ENCODE peak calls at places on chromosomes 6 and 20, in nine cellular contexts. A is progenitor cell of endocrine pancreas; D is G401; W is activated naive CD8-positive, alpha-beta T cell treated with anti-CD3 and anti-CD28 coated beads, Interleukin-2, amount 50 U/mL, for 24 hours; Q is stimulated activated CD4-positive, alpha-beta T cell treated with anti-CD3 and anti-CD28 coated beads, Interleukin-4, amount 100 ng/mL, for 1 hour; R is omental fat pad; P is effector CD4-positive, alpha-beta T cell; L is CD4-positive, CD25-positive, alpha-beta regulatory T cell; H is astrocyte of the cerebellum. J is an unnamed sample.

GRCh38 chr6:4346659-4347333 is 211.4 kb upstream of the ECI2 start:
- DNase-seq in A (no peak), D (no peak), W (no peak), Q (no peak), R (no peak), P (no peak), L (no peak), H (no peak), J (peak; percentile 57)

GRCh38 chr6:167200806-167201205 is 43.0 kb upstream of the GPR31 start:
- DNase-seq in A (no peak), D (no peak), W (no peak), Q (no peak), R (no peak), P (no peak), L (no peak), H (no peak), J (no peak)

GRCh38 chr6:107560657-107561056 is 70.7 kb downstream of the SOBP start:
- DNase-seq in A (no peak), D (no peak), W (no peak), Q (no peak), R (no peak), P (no peak), L (no peak), H (peak; percentile 8), J (peak; percentile 7)

GRCh38 chr20:59831024-59831900 is 102.2 kb downstream of the SYCP2 start:
- DNase-seq in A (no peak), D (peak; percentile 53), W (no peak), Q (no peak), R (no peak), P (no peak), L (no peak), H (no peak), J (no peak)

GRCh38 chr6:31180500-31180899 is 10.0 kb upstream of the POU5F1 start:
- DNase-seq in A (no peak), D (peak; percentile 65), W (peak; percentile 74), Q (peak; percentile 47), R (peak; percentile 43), P (no peak), L (peak; percentile 54), H (no peak), J (peak; percentile 75)

GRCh38 chr6:163301721-163302635 is 112.5 kb upstream of the QKI start:
- DNase-seq in A (no peak), D (no peak), W (no peak), Q (no peak), R (no peak), P (no peak), L (no peak), H (no peak), J (no peak)

GRCh38 chr6:35469711-35470662 is 1.8 kb downstream of the RPL10A start:
- DNase-seq in A (no peak), D (peak; percentile 41), W (no peak), Q (peak; percentile 26), R (no peak), P (no peak), L (peak; percentile 18), H (no peak), J (no peak)

GRCh38 chr20:52783769-52784168 is 188.4 kb upstream of the TSHZ2 start:
- DNase-seq in A (no peak), D (no peak), W (peak; percentile 28), Q (peak; percentile 35), R (no peak), P (no peak), L (no peak), H (no peak), J (no peak)

GRCh38 chr6:24836116-24836515 is 37.4 kb upstream of the ARMH2 start:
- DNase-seq in A (no peak), D (peak; percentile 50), W (no peak), Q (no peak), R (no peak), P (no peak), L (no peak), H (peak; percentile 83), J (no peak)

GRCh38 chr6:136611133-136611532 is 60.9 kb upstream of the MAP7 start:
- DNase-seq in A (no peak), D (no peak), W (no peak), Q (no peak), R (no peak), P (no peak), L (no peak), H (no peak), J (peak; percentile 19)

GRCh38 chr6:2739335-2739734 is 11.4 kb downstream of the MYLK4 start:
- DNase-seq in A (no peak), D (no peak), W (no peak), Q (no peak), R (no peak), P (no peak), L (no peak), H (peak; percentile 18), J (peak; percentile 35)

GRCh38 chr6:133130863-133131262 is 110.3 kb upstream of the EYA4 start:
- DNase-seq in A (no peak), D (no peak), W (no peak), Q (no peak), R (no peak), P (no peak), L (no peak), H (peak; percentile 34), J (peak; percentile 14)

GRCh38 chr6:157240059-157240959 is 83.0 kb downstream of the TMEM242 start:
- DNase-seq in A (peak; percentile 27), D (no peak), W (no peak), Q (no peak), R (no peak), P (no peak), L (no peak), H (no peak), J (peak; percentile 49)

J was measured in amniotic epithelial cell.